ENCODE peak calls at places on chromosomes 3 and 15, in nine cellular contexts. D, M, R, V, W, Z, J, B and C are unnamed samples.

GRCh38 chr3:52697622-52697946 is 8.0 kb downstream of the GLT8D1 start:
- DNase-seq in R (no peak), B (no peak), V (no peak), D (no peak), Z (no peak), J (no peak), W (no peak), M (no peak), C (no peak)

GRCh38 chr15:65389226-65389625 is 11.4 kb upstream of the IGDCC3 start:
- DNase-seq in M (no peak), Z (no peak), D (no peak), W (no peak), V (no peak), J (no peak), B (no peak), R (no peak), C (no peak)

GRCh38 chr3:70227437-70227836 is 85.0 kb downstream of the MDFIC2 start:
- DNase-seq in Z (no peak), R (no peak), M (no peak), J (no peak), W (no peak), B (no peak), V (no peak), D (no peak), C (no peak)

GRCh38 chr3:45874677-45875346 is 11.5 kb upstream of the CCR9 start:
- DNase-seq in Z (no peak), W (no peak), R (no peak), B (no peak), M (no peak), J (no peak), V (no peak), D (no peak), C (no peak)

GRCh38 chr3:179610066-179610465 is 5.5 kb downstream of the NDUFB5 start:
- DNase-seq in Z (no peak), D (no peak), V (no peak), W (no peak), B (no peak), J (no peak), R (no peak), M (no peak), C (no peak)

GRCh38 chr3:45001738-45002137 is 24.4 kb upstream of the CLEC3B start:
- DNase-seq in R (no peak), W (no peak), V (no peak), B (no peak), J (no peak), Z (no peak), D (no peak), M (no peak), C (no peak)

GRCh38 chr3:78163379-78163778 is 1123.5 kb downstream of the ROBO2 start:
- DNase-seq in D (no peak), Z (no peak), M (no peak), V (no peak), W (no peak), J (no peak), B (no peak), R (no peak), C (no peak)

GRCh38 chr3:72171946-72172345 is 387.0 kb upstream of the PROK2 start:
- DNase-seq in M (peak; percentile 21), V (no peak), W (no peak), R (no peak), D (no peak), B (no peak), J (no peak), Z (no peak), C (no peak)

GRCh38 chr15:29934251-29934650 is 112.0 kb upstream of the TJP1 start:
- DNase-seq in W (peak; percentile 87), D (peak; percentile 49), V (no peak), J (no peak), B (no peak), M (no peak), R (peak; percentile 39), Z (no peak), C (no peak)

GRCh38 chr15:64311566-64311965 is 44.4 kb downstream of the CSNK1G1 start:
- DNase-seq in R (no peak), J (no peak), B (no peak), D (no peak), V (no peak), W (no peak), Z (no peak), M (no peak), C (no peak)

GRCh38 chr15:77421370-77421700 is 647 bp downstream of the HMG20A start:
- DNase-seq in V (no peak), R (no peak), B (no peak), J (no peak), M (peak; percentile 15), D (peak; percentile 28), Z (no peak), W (peak; percentile 3), C (no peak)

GRCh38 chr15:57153140-57153539 is 223.2 kb upstream of the CGNL1 start:
- DNase-seq in Z (no peak), D (no peak), V (no peak), B (no peak), M (no peak), R (no peak), W (peak; percentile 70), J (no peak), C (no peak)

GRCh38 chr15:44715142-44715796 is 4.0 kb downstream of the B2M start:
- DNase-seq in R (no peak), Z (no peak), B (no peak), V (no peak), W (no peak), J (no peak), D (no peak), M (no peak), C (no peak)

GRCh38 chr15:33013827-33014445 is 180.6 kb downstream of the FMN1 start:
- DNase-seq in B (no peak), J (no peak), D (peak; percentile 75), V (no peak), Z (no peak), R (peak; percentile 80), W (peak; percentile 80), M (no peak), C (no peak)

GRCh38 chr3:126944089-126944965 is 38.6 kb upstream of the PLXNA1 start:
- DNase-seq in V (no peak), R (no peak), J (no peak), W (no peak), D (no peak), Z (no peak), M (no peak), B (no peak), C (no peak)

GRCh38 chr3:138594150-138594934 is at the start of gene CEP70:
- DNase-seq in V (peak; percentile 83), M (peak; percentile 94), R (peak; percentile 87), Z (peak; percentile 85), W (peak; percentile 95), J (peak; percentile 78), B (peak; percentile 92), D (peak; percentile 68), C (peak; percentile 93)

GRCh38 chr3:179098388-179099077 is 26.9 kb upstream of the ZMAT3 start:
- DNase-seq in W (peak; percentile 82), V (no peak), Z (peak; percentile 33), B (no peak), D (no peak), R (no peak), J (no peak), M (no peak), C (no peak)

DNA sequence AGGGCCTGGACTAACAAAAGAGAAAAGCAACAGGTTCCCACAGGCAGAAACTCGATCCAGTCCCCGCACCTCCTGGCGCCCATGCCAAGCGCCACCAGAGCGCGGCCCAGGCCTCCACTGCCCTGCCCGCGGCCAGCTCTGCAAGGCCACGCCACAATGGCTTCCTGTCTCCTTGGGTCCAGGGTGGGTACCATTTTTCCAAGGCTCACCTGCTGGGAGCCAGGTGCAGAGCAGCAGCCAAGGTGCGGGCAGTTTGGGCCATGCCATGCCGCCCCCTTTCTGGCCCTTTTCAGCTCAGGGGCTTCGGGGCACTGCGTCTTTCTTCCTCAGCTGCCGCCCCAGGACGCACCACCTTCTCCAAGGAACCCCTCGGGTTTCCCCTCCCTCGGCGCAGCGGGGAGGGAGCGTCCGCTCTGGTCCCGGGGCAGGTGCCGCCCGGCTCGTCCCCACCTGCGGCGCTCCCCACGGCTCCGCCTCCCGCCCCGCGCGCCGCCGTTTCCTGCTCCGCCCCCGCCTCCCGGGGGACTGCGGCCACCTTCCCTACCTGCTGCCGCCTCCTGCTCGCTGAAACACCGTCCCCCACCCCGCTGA is at the start of gene ILDR1:
- DNase-seq in V (no peak), W (no peak), M (no peak), B (no peak), D (peak; percentile 15), R (no peak), J (no peak), Z (no peak), C (no peak)
- H3K4me3 ChIP-seq in V (no peak within 1 kb of the TSS), W (no peak within 1 kb of the TSS), M (peak within 1 kb of the TSS; percentile 13), B (no peak within 1 kb of the TSS), D (peak within 1 kb of the TSS; percentile 46), R (peak within 1 kb of the TSS; percentile 23), J (peak within 1 kb of the TSS; percentile 56), Z (no peak within 1 kb of the TSS), C (no peak within 1 kb of the TSS)

GRCh38 chr15:70180186-70180875 is 82.6 kb upstream of the TLE3 start:
- DNase-seq in W (no peak), V (no peak), R (no peak), J (no peak), B (no peak), Z (no peak), D (no peak), M (no peak), C (no peak)
- H3K27ac ChIP-seq in W (no peak overlapping the region), V (no peak overlapping the region), R (no peak overlapping the region), J (peak overlapping the region; percentile 1), B (no peak overlapping the region), Z (no peak overlapping the region), D (no peak overlapping the region), M (no peak overlapping the region), C (no peak overlapping the region)

GRCh38 chr15:26201177-26201858 is 338.2 kb upstream of the ATP10A start:
- DNase-seq in R (no peak), W (no peak), D (no peak), M (no peak), J (no peak), B (no peak), V (no peak), Z (no peak), C (no peak)

GRCh38 chr15:26200427-26200826 is 337.3 kb upstream of the ATP10A start:
- DNase-seq in M (no peak), W (no peak), Z (no peak), B (no peak), R (no peak), D (no peak), V (no peak), J (no peak), C (no peak)

DNA sequence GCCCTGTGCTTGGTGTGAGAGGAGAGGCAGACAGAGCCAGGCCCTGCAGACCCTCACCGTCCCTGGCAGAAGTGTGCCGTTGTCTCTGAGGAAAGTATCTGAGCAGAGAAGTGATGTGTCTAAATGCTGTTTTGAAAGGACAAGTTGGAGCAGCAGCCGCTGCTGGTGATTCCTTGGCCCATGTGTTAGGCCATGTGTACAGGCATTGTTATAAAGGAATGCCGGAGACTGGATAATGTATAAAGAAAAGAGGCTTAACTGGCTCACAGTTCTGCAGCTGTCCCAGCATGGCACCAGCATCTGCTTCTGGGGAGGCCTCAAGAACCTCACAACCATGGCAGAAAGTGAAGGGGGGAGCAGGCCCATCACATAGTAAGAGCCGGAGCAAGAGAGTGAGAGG is 334.6 kb upstream of the ATP10A start:
- DNase-seq in B (no peak), Z (no peak), V (no peak), W (no peak), R (no peak), J (no peak), M (no peak), D (no peak), C (no peak)
- H3K9me3 ChIP-seq in B (no peaks in the 10 kb centered on the region), Z (peaks cover 15% of the 10 kb centered on the region), V (no peaks in the 10 kb centered on the region), W (peaks cover 9% of the 10 kb centered on the region), R (no peaks in the 10 kb centered on the region), J (no peaks in the 10 kb centered on the region), M (no peaks in the 10 kb centered on the region), D (no peaks in the 10 kb centered on the region), C (no peaks in the 10 kb centered on the region)

GRCh38 chr15:84598250-84598649 is 2.6 kb upstream of the ZSCAN2 start:
- DNase-seq in D (no peak), V (peak; percentile 16), Z (no peak), J (no peak), R (no peak), M (no peak), W (peak; percentile 24), B (peak; percentile 64), C (no peak)
- H3K4me3 ChIP-seq in D (no peak overlapping the region), V (peak overlapping the region; percentile 27), Z (no peak overlapping the region), J (no peak overlapping the region), R (no peak overlapping the region), M (no peak overlapping the region), W (no peak overlapping the region), B (no peak overlapping the region), C (peak overlapping the region; percentile 21)